ENCODE peak calls at places on chromosomes 2 and 18, in six cellular contexts. X, G, E, U, Y and Q are unnamed samples.

GRCh38 chr2:8003462-8004075 is 678.3 kb upstream of the ID2 start:
- DNase-seq in X (no peak), G (no peak), E (no peak), U (no peak), Y (no peak), Q (no peak)

GRCh38 chr2:10813085-10813748 is 632 bp upstream of the PDIA6 start:
- DNase-seq in X (no peak), G (no peak), E (no peak), U (no peak), Y (no peak), Q (no peak)

GRCh38 chr2:120463527-120463926 is 117.6 kb downstream of the INHBB start:
- DNase-seq in X (no peak), G (no peak), E (no peak), U (no peak), Y (no peak), Q (no peak)

GRCh38 chr18:57768557-57769326 is 34.4 kb downstream of the ATP8B1 start:
- DNase-seq in X (no peak), G (no peak), E (no peak), U (no peak), Y (no peak), Q (no peak)

GRCh38 chr2:100802076-100802475 is 17.9 kb upstream of the NPAS2 start:
- DNase-seq in X (no peak), G (no peak), E (no peak), U (no peak), Y (no peak), Q (no peak)

GRCh38 chr2:232960862-232961261 is 52.2 kb downstream of the NGEF start:
- DNase-seq in X (no peak), G (no peak), E (no peak), U (no peak), Y (no peak), Q (no peak)

GRCh38 chr2:123916512-123916911 is 108.6 kb upstream of the CNTNAP5 start:
- DNase-seq in X (no peak), G (no peak), E (no peak), U (no peak), Y (no peak), Q (no peak)

GRCh38 chr2:145186303-145186702 is 666.4 kb upstream of the ZEB2 start:
- DNase-seq in X (peak), G (no peak), E (no peak), U (peak), Y (no peak), Q (peak)

GRCh38 chr2:159903404-159904126 is 105.6 kb upstream of the CD302 start:
- DNase-seq in X (no peak), G (peak), E (no peak), U (no peak), Y (no peak), Q (no peak)

GRCh38 chr2:219472629-219473187 is 26.0 kb upstream of the GMPPA start:
- DNase-seq in X (no peak), G (no peak), E (no peak), U (no peak), Y (no peak), Q (no peak)

GRCh38 chr2:233227579-233227978 is 23.9 kb upstream of the ATG16L1 start:
- DNase-seq in X (no peak), G (no peak), E (no peak), U (no peak), Y (no peak), Q (no peak)

GRCh38 chr2:24932715-24933114 is 12.7 kb upstream of the ADCY3 start:
- DNase-seq in X (no peak), G (no peak), E (no peak), U (no peak), Y (no peak), Q (no peak)

GRCh38 chr2:239589855-239590254 is 189.0 kb upstream of the HDAC4 start:
- DNase-seq in X (no peak), G (no peak), E (no peak), U (no peak), Y (no peak), Q (no peak)

GRCh38 chr2:168207861-168208260 is 39.5 kb downstream of the STK39 start:
- DNase-seq in X (no peak), G (no peak), E (no peak), U (no peak), Y (no peak), Q (no peak)

GRCh38 chr2:106709229-106709628 is 176.7 kb downstream of the ST6GAL2 start:
- DNase-seq in X (no peak), G (no peak), E (no peak), U (no peak), Y (no peak), Q (no peak)

GRCh38 chr2:138829326-138829725 is 49.1 kb upstream of the NXPH2 start:
- DNase-seq in X (peak), G (no peak), E (peak), U (peak), Y (peak), Q (peak)

GRCh38 chr2:2938481-2938880 is 439.1 kb downstream of the EIPR1 start:
- DNase-seq in X (no peak), G (no peak), E (no peak), U (no peak), Y (no peak), Q (no peak)

GRCh38 chr2:216681683-216682082 is 13.7 kb downstream of the IGFBP5 start:
- DNase-seq in X (peak), G (no peak), E (no peak), U (no peak), Y (no peak), Q (no peak)

GRCh38 chr2:98568161-98568956 is 40.0 kb downstream of the COA5 start:
- DNase-seq in X (no peak), G (no peak), E (no peak), U (no peak), Y (no peak), Q (no peak)

GRCh38 chr2:64675860-64676259 is 22.1 kb upstream of the SERTAD2 start:
- DNase-seq in X (peak), G (no peak), E (peak), U (peak), Y (no peak), Q (no peak)

GRCh38 chr2:126707941-126708340 is 52.0 kb downstream of the GYPC start:
- DNase-seq in X (no peak), G (no peak), E (no peak), U (no peak), Y (no peak), Q (no peak)

GRCh38 chr2:126700677-126701076 is 44.7 kb downstream of the GYPC start:
- DNase-seq in X (no peak), G (no peak), E (no peak), U (peak), Y (no peak), Q (no peak)

GRCh38 chr2:126703311-126703710 is 47.4 kb downstream of the GYPC start:
- DNase-seq in X (no peak), G (no peak), E (no peak), U (no peak), Y (no peak), Q (no peak)

GRCh38 chr2:126707191-126707590 is 51.2 kb downstream of the GYPC start:
- DNase-seq in X (no peak), G (no peak), E (no peak), U (no peak), Y (no peak), Q (no peak)

GRCh38 chr2:126704434-126705165 is 48.6 kb downstream of the GYPC start:
- DNase-seq in X (no peak), G (no peak), E (no peak), U (no peak), Y (no peak), Q (no peak)
- TF ChIP-seq REST in X (no peak), G (no peak), E (no peak), U (no peak), Y (no peak), Q (no peak)

DNA sequence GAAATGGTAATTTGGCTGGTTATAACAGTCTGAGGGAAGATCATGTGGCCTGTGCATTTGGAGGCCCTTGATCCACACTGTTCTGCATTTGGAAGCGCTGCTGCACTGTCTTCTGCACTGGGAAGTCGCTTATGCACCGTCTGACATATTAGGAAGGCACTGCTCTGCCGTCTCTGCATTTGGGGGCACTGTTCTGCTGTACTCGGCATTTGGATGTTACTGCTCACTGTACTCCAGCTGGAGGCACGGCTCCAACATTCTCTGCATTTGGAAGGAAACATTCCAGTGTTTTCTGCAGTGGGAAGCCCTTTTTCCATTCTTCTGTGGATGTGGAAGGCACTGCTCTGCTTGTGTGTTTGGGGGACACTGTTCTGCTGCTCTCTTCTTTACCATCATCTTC is 9.6 kb upstream of the PROM2 start:
- DNase-seq in X (no peak), G (no peak), E (no peak), U (no peak), Y (no peak), Q (no peak)
- TF ChIP-seq REST in X (no peak), G (no peak), E (no peak), U (no peak), Y (no peak), Q (no peak)

DNA sequence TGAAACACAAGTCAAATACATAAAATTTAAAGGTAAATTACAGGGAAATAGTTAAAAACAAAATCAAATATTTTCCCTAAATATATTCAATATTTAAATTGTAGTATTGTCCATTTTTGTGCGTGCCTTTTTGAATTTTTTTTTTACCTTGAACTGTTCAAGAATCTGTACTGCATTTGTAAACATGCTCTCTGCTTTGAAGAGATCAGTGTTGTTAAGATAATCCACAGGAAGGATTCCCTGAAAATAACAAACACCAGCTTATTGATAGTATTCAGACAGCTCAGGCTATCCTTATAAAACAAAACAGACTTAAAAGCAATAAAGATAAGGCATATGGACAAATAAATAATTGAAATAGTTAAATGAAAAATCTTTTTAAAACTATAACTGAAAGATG is 48.0 kb downstream of the PIGN start:
- DNase-seq in X (no peak), G (no peak), E (no peak), U (no peak), Y (no peak), Q (no peak)
- TF ChIP-seq REST in X (no peak), G (no peak), E (no peak), U (no peak), Y (no peak), Q (no peak)

GRCh38 chr2:128643221-128644065 is 324.8 kb upstream of the HS6ST1 start:
- DNase-seq in X (no peak), G (no peak), E (no peak), U (no peak), Y (no peak), Q (no peak)
- TF ChIP-seq REST in X (no peak), G (no peak), E (no peak), U (no peak), Y (no peak), Q (no peak)

GRCh38 chr2:152611458-152612231 is 105.6 kb downstream of the PRPF40A start:
- DNase-seq in X (no peak), G (peak), E (no peak), U (peak), Y (no peak), Q (no peak)
- TF ChIP-seq REST in X (no peak), G (no peak), E (no peak), U (no peak), Y (no peak), Q (no peak)